ENCODE peak calls at places on chromosomes 3 and 15, in seven cellular contexts. R, E, N, Z, K, U and I are unnamed samples.

GRCh38 chr15:99963096-99963825 is 230.0 kb upstream of the LYSMD4 start:
- DNase-seq in E (no peak), U (no peak), Z (no peak), N (no peak), K (no peak), R (peak), I (no peak)

GRCh38 chr3:149653136-149653535 is 4.7 kb downstream of the WWTR1 start:
- DNase-seq in K (no peak), Z (no peak), N (no peak), R (no peak), E (no peak), U (no peak), I (no peak)

GRCh38 chr3:12400795-12401194 is 83.5 kb upstream of the TSEN2 start:
- DNase-seq in R (peak), Z (peak), K (no peak), U (no peak), E (no peak), N (no peak), I (no peak)

GRCh38 chr3:55167586-55168317 is 239.9 kb upstream of the LRTM1 start:
- DNase-seq in Z (peak), R (peak), E (no peak), K (no peak), N (no peak), U (no peak), I (no peak)

GRCh38 chr3:55526332-55527030 is 39.4 kb upstream of the WNT5A start:
- DNase-seq in E (no peak), Z (no peak), U (no peak), N (peak), K (no peak), R (no peak), I (no peak)

GRCh38 chr3:10845240-10845761 is 29.3 kb downstream of the SLC6A11 start:
- DNase-seq in U (no peak), K (no peak), E (no peak), Z (no peak), R (no peak), N (no peak), I (no peak)

GRCh38 chr3:63724987-63725386 is 72.5 kb downstream of the SNTN start:
- DNase-seq in K (no peak), N (peak), R (peak), U (no peak), Z (peak), E (no peak), I (no peak)

GRCh38 chr15:99249270-99249817 is at the start of gene TTC23:
- DNase-seq in U (peak), R (peak), E (no peak), K (peak), N (peak), Z (peak), I (no peak)

GRCh38 chr3:36220189-36220588 is 160.1 kb upstream of the STAC start:
- DNase-seq in U (no peak), N (no peak), Z (no peak), K (no peak), E (no peak), R (no peak), I (no peak)

GRCh38 chr15:82789491-82789890 is 16.4 kb downstream of the FSD2 start:
- DNase-seq in Z (no peak), N (no peak), E (no peak), R (no peak), U (no peak), K (no peak), I (no peak)

GRCh38 chr3:187027531-187027936 is 97.2 kb downstream of the ST6GAL1 start:
- DNase-seq in K (no peak), R (no peak), U (no peak), E (no peak), N (no peak), Z (no peak), I (no peak)

GRCh38 chr15:50880651-50881114 is 27.8 kb upstream of the AP4E1 start:
- DNase-seq in N (no peak), Z (no peak), E (no peak), R (peak), U (no peak), K (no peak), I (no peak)

GRCh38 chr3:135084404-135084803 is 289.3 kb downstream of the EPHB1 start:
- DNase-seq in N (no peak), R (no peak), U (no peak), K (no peak), Z (no peak), E (no peak), I (no peak)

GRCh38 chr15:74642724-74643367 is 27.2 kb downstream of the CLK3 start:
- DNase-seq in U (no peak), K (no peak), R (no peak), E (no peak), Z (peak), N (no peak), I (no peak)

GRCh38 chr3:50237133-50237651 is 1.2 kb downstream of the GNAI2 start:
- DNase-seq in Z (no peak), N (no peak), U (no peak), K (no peak), R (peak), E (peak), I (no peak)

GRCh38 chr15:44194397-44195150 is 497 bp downstream of the FRMD5 start:
- DNase-seq in N (peak), U (no peak), R (peak), Z (peak), E (peak), K (no peak), I (peak)

GRCh38 chr3:80017369-80017768 is 249.6 kb upstream of the ROBO1 start:
- DNase-seq in U (no peak), K (no peak), E (no peak), N (no peak), R (no peak), Z (peak), I (no peak)

GRCh38 chr3:12986521-12986920 is 86.7 kb downstream of the IQSEC1 start:
- DNase-seq in R (no peak), N (peak), E (no peak), U (no peak), K (no peak), Z (no peak), I (no peak)

GRCh38 chr3:149247025-149247710 is 25.5 kb upstream of the CP start:
- DNase-seq in U (no peak), Z (peak), E (no peak), R (peak), N (no peak), K (no peak), I (no peak)

GRCh38 chr3:141268281-141268680 is 36.7 kb downstream of the PXYLP1 start:
- DNase-seq in N (no peak), Z (no peak), U (no peak), K (no peak), E (no peak), R (no peak), I (no peak)

GRCh38 chr3:141271279-141272033 is 39.8 kb downstream of the PXYLP1 start:
- DNase-seq in E (no peak), K (no peak), Z (no peak), U (peak), R (no peak), N (no peak), I (no peak)

GRCh38 chr3:141266186-141266585 is 34.6 kb downstream of the PXYLP1 start:
- DNase-seq in Z (no peak), U (no peak), R (no peak), K (no peak), E (no peak), N (no peak), I (no peak)

GRCh38 chr3:141268791-141269190 is 37.2 kb downstream of the PXYLP1 start:
- DNase-seq in K (no peak), R (no peak), Z (no peak), N (no peak), U (no peak), E (no peak), I (no peak)

GRCh38 chr3:141266797-141267555 is 35.4 kb downstream of the PXYLP1 start:
- DNase-seq in R (no peak), K (no peak), N (no peak), Z (no peak), E (no peak), U (no peak), I (peak)
- H3K4me3 ChIP-seq in R (no peak), K (peak), N (no peak), Z (no peak), E (no peak), U (no peak), I (peak)

DNA sequence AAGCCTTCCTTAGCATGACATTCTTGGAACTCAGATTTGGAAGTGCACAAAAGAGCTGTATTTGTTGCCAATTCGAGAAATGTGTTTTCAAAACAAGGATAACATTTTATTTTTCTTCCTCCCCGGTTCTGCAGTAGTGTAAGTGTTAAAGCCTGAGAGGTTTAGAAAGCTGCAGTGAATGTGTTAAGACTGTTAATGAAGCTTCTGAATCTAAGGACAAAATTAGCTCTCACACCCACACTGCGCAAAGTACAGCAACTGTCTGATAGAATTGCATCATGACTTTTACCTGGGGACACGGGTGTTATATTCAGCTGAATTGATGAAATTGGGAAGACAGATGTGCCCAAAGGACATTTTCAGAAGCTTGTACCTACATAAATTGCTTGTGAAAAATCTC is 344.4 kb downstream of the CADM2 start:
- DNase-seq in N (no peak), K (no peak), U (no peak), Z (no peak), E (no peak), R (no peak), I (no peak)
- H3K4me3 ChIP-seq in N (no peak), K (no peak), U (no peak), Z (no peak), E (no peak), R (no peak), I (no peak)

GRCh38 chr3:136516095-136516494 is 236.1 kb downstream of the STAG1 start:
- DNase-seq in N (no peak), K (no peak), R (no peak), U (no peak), Z (no peak), E (no peak), I (no peak)

GRCh38 chr3:136513367-136513766 is 238.8 kb downstream of the STAG1 start:
- DNase-seq in R (no peak), E (no peak), N (no peak), K (no peak), U (no peak), Z (no peak), I (no peak)

GRCh38 chr3:136518102-136518501 is 234.1 kb downstream of the STAG1 start:
- DNase-seq in K (no peak), R (no peak), N (no peak), U (no peak), E (no peak), Z (no peak), I (no peak)

DNA sequence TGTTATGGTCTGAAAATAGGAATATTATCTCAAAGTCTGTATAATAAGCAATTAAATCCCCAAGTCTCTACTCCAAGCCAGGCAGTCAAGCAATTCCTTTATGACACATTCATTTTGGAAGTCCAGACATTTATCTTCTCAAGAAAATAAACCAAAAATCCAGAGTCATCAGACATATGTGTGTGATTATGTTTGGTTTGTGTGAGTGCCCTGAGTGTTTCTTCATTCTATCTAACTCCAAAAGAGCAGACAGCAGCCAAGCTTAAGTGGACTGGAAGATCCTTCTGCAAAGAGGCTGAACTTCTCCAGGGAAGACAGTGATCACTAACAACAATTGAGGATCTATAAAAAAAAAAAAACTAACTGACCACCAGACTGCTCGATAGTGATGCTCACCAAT is 239.8 kb downstream of the STAG1 start:
- DNase-seq in K (no peak), Z (no peak), U (no peak), E (no peak), R (peak), N (no peak), I (no peak)
- H3K4me3 ChIP-seq in K (no peak), Z (no peak), U (no peak), E (no peak), R (no peak), N (no peak), I (no peak)

GRCh38 chr3:184526158-184526483 is 35.5 kb upstream of the EPHB3 start:
- DNase-seq in Z (no peak), U (no peak), R (peak), E (no peak), N (no peak), K (no peak), I (no peak)
- H3K4me3 ChIP-seq in Z (no peak), U (no peak), R (peak), E (no peak), N (no peak), K (no peak), I (no peak)

GRCh38 chr15:81385110-81386076 is 11.4 kb upstream of the TMC3 start:
- DNase-seq in K (no peak), R (no peak), E (no peak), U (no peak), Z (no peak), N (peak), I (peak)
- H3K4me3 ChIP-seq in K (no peak), R (no peak), E (no peak), U (no peak), Z (no peak), N (no peak), I (no peak)

DNA sequence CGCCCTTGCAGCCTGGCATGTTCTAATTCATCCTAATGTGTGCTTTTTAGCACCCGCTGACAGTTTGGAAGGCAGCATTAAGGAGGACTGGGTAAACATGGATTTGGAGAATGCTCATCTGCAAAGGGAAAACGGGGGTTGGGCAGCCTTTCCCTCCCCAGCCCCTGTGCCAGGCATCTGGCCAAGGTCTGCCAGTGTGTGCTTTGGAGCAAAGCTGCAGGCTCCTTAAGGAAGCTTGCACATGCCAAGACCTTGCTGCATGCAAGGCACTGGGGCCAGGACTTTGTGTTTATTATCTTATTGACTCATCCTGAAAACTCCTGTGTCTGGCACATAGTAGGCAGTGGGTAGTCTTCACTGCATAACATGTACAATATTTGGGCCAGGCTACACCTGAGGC is 20.1 kb downstream of the FAM3D start:
- DNase-seq in E (no peak), R (no peak), U (no peak), Z (no peak), N (no peak), K (no peak), I (no peak)
- H3K4me3 ChIP-seq in E (no peak), R (no peak), U (no peak), Z (no peak), N (no peak), K (no peak), I (no peak)

GRCh38 chr3:37997791-37998370 is 7.3 kb downstream of the VILL start:
- DNase-seq in R (no peak), N (no peak), E (no peak), Z (no peak), U (no peak), K (no peak), I (no peak)
- H3K4me3 ChIP-seq in R (no peak), N (no peak), E (peak), Z (no peak), U (no peak), K (no peak), I (peak)